ENCODE peak calls at places on chromosomes 11 and 22, in ten cellular contexts. H is HT1080; A is activated naive CD8-positive, alpha-beta T cell treated with anti-CD3 and anti-CD28 coated beads, Interleukin-2, amount 50 U/mL, for 16 hours; B is colonic mucosa; Z is tibial nerve; F is ovary; C is HL-60; Q is B cell; O is iris pigment epithelial cell; V is HS-5. Y is an unnamed sample.

GRCh38 chr11:124946735-124947141 is 7.3 kb upstream of the CCDC15 start:
- DNase-seq in B (no peak), V (no peak), F (no peak), O (no peak), C (no peak), A (no peak), H (no peak), Z (no peak), Q (no peak), Y (no peak)

GRCh38 chr11:114036156-114036811 is 23.2 kb upstream of the ZBTB16 start:
- DNase-seq in O (peak), V (no peak), F (peak), Z (peak), H (peak), C (peak), B (peak), Q (peak), A (peak), Y (peak)

GRCh38 chr22:17773606-17774205 is 563 bp downstream of the BID start:
- DNase-seq in Z (no peak), F (peak), H (peak), A (no peak), O (peak), V (no peak), C (peak), B (peak), Q (peak), Y (peak)

GRCh38 chr11:48172818-48173609 is 43.6 kb upstream of the OR4B1 start:
- DNase-seq in O (peak), C (peak), H (peak), V (no peak), B (peak), A (peak), Q (peak), Z (peak), F (peak), Y (peak)

GRCh38 chr11:111819161-111820058 is 52.0 kb downstream of the ALG9 start:
- DNase-seq in Z (no peak), V (peak), O (peak), H (no peak), B (peak), A (no peak), F (no peak), Q (no peak), C (peak), Y (no peak)

GRCh38 chr22:17120281-17120680 is 879 bp downstream of the TMEM121B start:
- DNase-seq in C (no peak), F (peak), V (no peak), H (no peak), Q (peak), A (no peak), Z (no peak), B (no peak), O (peak), Y (peak)

GRCh38 chr11:124673333-124674167 is at the start of the genes SIAE and SPA17:
- DNase-seq in V (peak), A (peak), H (peak), C (peak), F (peak), Z (peak), B (peak), Q (peak), O (peak), Y (peak)

GRCh38 chr11:120063686-120064340 is 74.1 kb downstream of the TRIM29 start:
- DNase-seq in V (no peak), H (no peak), B (no peak), Q (no peak), F (no peak), A (no peak), O (no peak), C (no peak), Z (no peak), Y (no peak)

GRCh38 chr11:96015911-96016565 is 92.1 kb upstream of the MTMR2 start:
- DNase-seq in F (no peak), A (no peak), Z (no peak), B (no peak), C (no peak), O (no peak), V (no peak), Q (no peak), H (no peak), Y (peak)

Y was measured in activated CD8-positive, alpha-beta memory T cell treated with anti-CD3 and anti-CD28 coated beads for 24 hours.